ENCODE peak calls at places on chromosome 6, in five cellular contexts. T is heart left ventricle, J is T-cell, H is cardiac fibroblast, Q is adrenal gland. K is an unnamed sample.

GRCh38 chr6:140174509-140174908 is 800.1 kb upstream of the CITED2 start:
- DNase-seq in T (no peak), J (no peak), H (peak), Q (no peak), K (no peak)

GRCh38 chr6:109296305-109296915 is 85.9 kb downstream of the CD164 start:
- DNase-seq in T (no peak), J (no peak), H (no peak), Q (no peak), K (no peak)

GRCh38 chr6:45272626-45273025 is 55.5 kb upstream of the RUNX2 start:
- DNase-seq in T (no peak), J (no peak), H (no peak), Q (no peak), K (no peak)

GRCh38 chr6:56399672-56400263 is 152.4 kb upstream of the COL21A1 start:
- DNase-seq in T (no peak), J (no peak), H (no peak), Q (no peak), K (no peak)

GRCh38 chr6:80126657-80127350 is 20.3 kb downstream of the BCKDHB start:
- DNase-seq in T (no peak), J (no peak), H (no peak), Q (no peak), K (no peak)

GRCh38 chr6:163872335-163872734 is 457.8 kb downstream of the QKI start:
- DNase-seq in T (no peak), J (no peak), H (peak), Q (no peak), K (no peak)

GRCh38 chr6:33731035-33731434 is 15.7 kb downstream of the IP6K3 start:
- DNase-seq in T (no peak), J (no peak), H (no peak), Q (no peak), K (no peak)

GRCh38 chr6:81697564-81697963 is 54.9 kb downstream of the TENT5A start:
- DNase-seq in T (no peak), J (no peak), H (peak), Q (no peak), K (no peak)

GRCh38 chr6:72040106-72040505 is 153.8 kb downstream of the RIMS1 start:
- DNase-seq in T (no peak), J (no peak), H (no peak), Q (no peak), K (no peak)